ENCODE peak calls at places on chromosomes 12 and 14, in four cellular contexts. One of them, this sample, is unnamed.

GRCh38 chr14:91144425-91145145 is 30.7 kb downstream of the DGLUCY start:
- DNase-seq in H1: no peak
- DNase-seq in neuronal stem cell: no peak
- DNase-seq in H9: no peak
- DNase-seq in this sample: peak

GRCh38 chr12:10457760-10458159 is 4.6 kb upstream of the KLRC1 start:
- DNase-seq in neuronal stem cell: no peak
- DNase-seq in H9: peak
- DNase-seq in H1: peak
- DNase-seq in this sample: no peak

GRCh38 chr12:49777800-49778748 is 36.7 kb downstream of the TMBIM6 start:
- DNase-seq in H9: peak
- DNase-seq in H1: peak
- DNase-seq in neuronal stem cell: peak
- DNase-seq in this sample: peak

GRCh38 chr14:96091941-96092411 is 52.8 kb downstream of the C14orf132 start:
- DNase-seq in H1: no peak
- DNase-seq in neuronal stem cell: no peak
- DNase-seq in H9: no peak
- DNase-seq in this sample: no peak

GRCh38 chr14:68707496-68707895 is 85.4 kb downstream of the ZFP36L1 start:
- DNase-seq in H1: no peak
- DNase-seq in H9: no peak
- DNase-seq in neuronal stem cell: no peak
- DNase-seq in this sample: no peak

GRCh38 chr12:57520008-57520726 is at the start of gene DDIT3:
- DNase-seq in H1: peak
- DNase-seq in neuronal stem cell: peak
- DNase-seq in H9: peak
- DNase-seq in this sample: peak

GRCh38 chr12:42741771-42742510 is 152.4 kb upstream of the PRICKLE1 start:
- DNase-seq in neuronal stem cell: no peak
- DNase-seq in H1: no peak
- DNase-seq in H9: no peak
- DNase-seq in this sample: peak

GRCh38 chr14:25007832-25008231 is 42.1 kb downstream of the STXBP6 start:
- DNase-seq in H1: no peak
- DNase-seq in neuronal stem cell: no peak
- DNase-seq in H9: no peak
- DNase-seq in this sample: no peak

GRCh38 chr14:59507063-59507751 is 22.9 kb downstream of the JKAMP start:
- DNase-seq in H1: peak
- DNase-seq in neuronal stem cell: peak
- DNase-seq in H9: peak
- DNase-seq in this sample: peak

DNA sequence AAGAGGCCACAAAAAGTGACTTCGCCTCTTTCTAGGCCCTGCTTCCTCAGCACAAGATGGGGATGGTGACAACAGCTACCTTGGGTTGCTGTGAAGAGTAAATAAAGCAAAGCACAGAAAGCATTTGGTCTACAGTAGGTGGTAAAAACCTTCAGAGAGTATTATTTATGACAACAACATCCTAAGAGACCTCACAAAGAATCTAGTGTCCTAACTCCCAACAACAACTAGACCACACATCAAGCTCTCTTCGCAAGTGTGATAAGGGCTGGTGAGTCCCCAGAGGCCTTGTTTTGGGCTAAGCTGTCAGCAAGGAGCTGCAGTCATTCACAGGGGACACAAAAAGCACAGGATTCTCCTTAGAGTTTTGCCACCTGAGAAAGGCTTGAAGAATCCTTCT is 84.9 kb downstream of the EFCAB11 start:
- DNase-seq in neuronal stem cell: no peak
- DNase-seq in H1: no peak
- DNase-seq in H9: no peak
- DNase-seq in this sample: no peak
- H2BK12ac ChIP-seq in neuronal stem cell: no peak
- H2BK12ac ChIP-seq in H1: no peak
- H2BK12ac ChIP-seq in H9: no peak
- H2BK12ac ChIP-seq in this sample: no peak

GRCh38 chr12:93766802-93767523 is 89.8 kb downstream of the CRADD start:
- DNase-seq in H9: no peak
- DNase-seq in H1: no peak
- DNase-seq in neuronal stem cell: no peak
- DNase-seq in this sample: peak

GRCh38 chr12:93767524-93767863 is 90.3 kb downstream of the CRADD start:
- DNase-seq in neuronal stem cell: no peak
- DNase-seq in H1: no peak
- DNase-seq in H9: no peak
- DNase-seq in this sample: no peak

GRCh38 chr12:93763746-93764147 is 86.6 kb downstream of the CRADD start:
- DNase-seq in H1: no peak
- DNase-seq in neuronal stem cell: no peak
- DNase-seq in H9: no peak
- DNase-seq in this sample: no peak

GRCh38 chr12:93762912-93763311 is 85.7 kb downstream of the CRADD start:
- DNase-seq in neuronal stem cell: no peak
- DNase-seq in H9: no peak
- DNase-seq in H1: no peak
- DNase-seq in this sample: no peak

GRCh38 chr12:93766371-93766770 is 89.2 kb downstream of the CRADD start:
- DNase-seq in neuronal stem cell: no peak
- DNase-seq in H9: no peak
- DNase-seq in H1: no peak
- DNase-seq in this sample: no peak
- H2BK15ac ChIP-seq in neuronal stem cell: no peak
- H2BK15ac ChIP-seq in H9: no peak
- H2BK15ac ChIP-seq in H1: no peak
- H2BK15ac ChIP-seq in this sample: no peak

GRCh38 chr12:120266180-120266535 is 628 bp upstream of the PXN start:
- DNase-seq in H9: no peak
- DNase-seq in neuronal stem cell: no peak
- DNase-seq in H1: no peak
- DNase-seq in this sample: no peak
- H2BK12ac ChIP-seq in H9: no peak
- H2BK12ac ChIP-seq in neuronal stem cell: no peak
- H2BK12ac ChIP-seq in H1: peak
- H2BK12ac ChIP-seq in this sample: peak

GRCh38 chr12:2051700-2052625 is 824 bp upstream of the CACNA1C start:
- DNase-seq in neuronal stem cell: no peak
- DNase-seq in H1: no peak
- DNase-seq in H9: no peak
- DNase-seq in this sample: peak

GRCh38 chr12:2046959-2047358 is 5.8 kb upstream of the CACNA1C start:
- DNase-seq in H9: no peak
- DNase-seq in neuronal stem cell: no peak
- DNase-seq in H1: no peak
- DNase-seq in this sample: no peak

GRCh38 chr12:2049604-2050540 is 2.9 kb upstream of the CACNA1C start:
- DNase-seq in neuronal stem cell: no peak
- DNase-seq in H9: no peak
- DNase-seq in H1: no peak
- DNase-seq in this sample: no peak

GRCh38 chr12:2044165-2044564 is 8.6 kb upstream of the CACNA1C start:
- DNase-seq in neuronal stem cell: no peak
- DNase-seq in H9: no peak
- DNase-seq in H1: no peak
- DNase-seq in this sample: no peak

DNA sequence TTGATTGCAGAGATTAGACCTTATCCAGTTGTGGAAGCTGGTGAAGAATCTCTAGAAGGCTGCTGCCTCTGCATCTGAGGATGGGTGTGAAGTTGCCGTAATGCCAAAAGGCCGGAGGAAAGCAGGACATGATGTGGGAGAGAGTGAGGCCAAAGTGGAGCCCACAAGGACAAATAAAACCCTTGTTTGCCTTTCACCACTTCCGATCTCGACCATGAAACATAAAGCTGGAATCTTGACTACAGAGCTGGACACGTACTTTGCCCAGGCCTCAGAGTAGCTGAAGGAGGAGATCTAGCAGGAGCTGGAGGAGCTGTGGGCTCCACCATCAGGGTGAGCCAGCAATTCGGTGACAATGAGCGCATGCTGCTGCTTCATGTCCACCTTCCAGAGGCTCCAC is 5.0 kb upstream of the CACNA1C start:
- DNase-seq in H1: no peak
- DNase-seq in neuronal stem cell: no peak
- DNase-seq in H9: no peak
- DNase-seq in this sample: no peak
- H2BK15ac ChIP-seq in H1: no peak
- H2BK15ac ChIP-seq in neuronal stem cell: no peak
- H2BK15ac ChIP-seq in H9: no peak
- H2BK15ac ChIP-seq in this sample: no peak

DNA sequence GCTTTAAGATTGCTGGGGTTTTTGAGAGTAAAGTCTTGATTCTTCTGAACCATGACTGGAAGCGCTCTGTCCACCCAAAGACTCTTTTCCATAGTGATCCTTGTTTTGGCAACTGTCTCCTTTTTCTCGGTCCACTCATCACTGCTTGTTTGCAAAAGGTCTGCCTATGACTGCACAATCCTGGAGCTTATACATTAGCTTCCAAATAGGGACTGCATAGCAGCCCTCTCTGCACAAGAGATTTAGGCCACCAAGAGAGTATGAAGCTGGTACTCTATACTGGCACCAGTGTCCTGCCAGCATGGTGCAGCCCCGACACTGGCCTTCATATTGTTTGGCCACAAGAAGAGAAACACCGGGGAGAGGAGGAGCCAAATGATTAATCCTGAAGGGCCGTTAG is 99.1 kb downstream of the AKAP6 start:
- DNase-seq in H1: no peak
- DNase-seq in H9: no peak
- DNase-seq in neuronal stem cell: peak
- DNase-seq in this sample: no peak
- H2BK12ac ChIP-seq in H1: no peak
- H2BK12ac ChIP-seq in H9: no peak
- H2BK12ac ChIP-seq in neuronal stem cell: no peak
- H2BK12ac ChIP-seq in this sample: no peak

DNA sequence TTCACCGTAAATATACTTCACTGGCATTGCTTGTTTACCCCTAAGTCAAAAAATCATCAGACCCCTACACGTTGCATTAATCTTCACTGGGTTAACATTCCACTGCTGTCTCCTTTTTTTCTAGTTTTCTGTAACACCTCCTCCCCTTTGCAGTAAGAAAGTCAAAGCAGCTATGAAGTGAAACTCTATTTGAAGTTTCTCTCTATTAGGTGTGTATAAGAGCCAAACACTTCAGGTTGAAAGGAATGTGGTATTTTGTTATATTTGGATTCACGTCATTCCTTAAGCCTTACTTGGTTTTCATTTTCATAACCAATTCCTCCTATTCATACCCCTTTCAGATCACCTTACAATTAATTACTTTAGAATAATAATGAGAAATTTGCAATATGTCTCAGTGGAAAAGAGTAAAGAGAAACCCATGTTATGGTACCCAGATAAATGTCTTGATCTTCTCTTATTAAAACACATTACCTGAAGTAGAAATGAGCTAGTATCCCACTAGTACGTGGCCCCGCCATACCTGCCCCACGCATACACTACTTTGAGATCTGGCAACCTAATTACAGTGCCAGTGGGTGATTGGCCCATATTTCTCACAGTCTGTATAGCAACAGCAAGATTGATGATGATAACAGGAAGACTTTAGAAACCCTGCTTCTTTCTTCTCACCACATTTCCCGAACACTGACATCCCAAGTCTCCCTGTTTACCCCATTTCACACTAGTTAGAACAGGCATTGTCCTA is 236.5 kb upstream of the RGS6 start:
- DNase-seq in neuronal stem cell: no peak
- DNase-seq in H9: no peak
- DNase-seq in H1: no peak
- DNase-seq in this sample: no peak
- H2BK15ac ChIP-seq in neuronal stem cell: no peak
- H2BK15ac ChIP-seq in H9: no peak
- H2BK15ac ChIP-seq in H1: no peak
- H2BK15ac ChIP-seq in this sample: no peak

DNA sequence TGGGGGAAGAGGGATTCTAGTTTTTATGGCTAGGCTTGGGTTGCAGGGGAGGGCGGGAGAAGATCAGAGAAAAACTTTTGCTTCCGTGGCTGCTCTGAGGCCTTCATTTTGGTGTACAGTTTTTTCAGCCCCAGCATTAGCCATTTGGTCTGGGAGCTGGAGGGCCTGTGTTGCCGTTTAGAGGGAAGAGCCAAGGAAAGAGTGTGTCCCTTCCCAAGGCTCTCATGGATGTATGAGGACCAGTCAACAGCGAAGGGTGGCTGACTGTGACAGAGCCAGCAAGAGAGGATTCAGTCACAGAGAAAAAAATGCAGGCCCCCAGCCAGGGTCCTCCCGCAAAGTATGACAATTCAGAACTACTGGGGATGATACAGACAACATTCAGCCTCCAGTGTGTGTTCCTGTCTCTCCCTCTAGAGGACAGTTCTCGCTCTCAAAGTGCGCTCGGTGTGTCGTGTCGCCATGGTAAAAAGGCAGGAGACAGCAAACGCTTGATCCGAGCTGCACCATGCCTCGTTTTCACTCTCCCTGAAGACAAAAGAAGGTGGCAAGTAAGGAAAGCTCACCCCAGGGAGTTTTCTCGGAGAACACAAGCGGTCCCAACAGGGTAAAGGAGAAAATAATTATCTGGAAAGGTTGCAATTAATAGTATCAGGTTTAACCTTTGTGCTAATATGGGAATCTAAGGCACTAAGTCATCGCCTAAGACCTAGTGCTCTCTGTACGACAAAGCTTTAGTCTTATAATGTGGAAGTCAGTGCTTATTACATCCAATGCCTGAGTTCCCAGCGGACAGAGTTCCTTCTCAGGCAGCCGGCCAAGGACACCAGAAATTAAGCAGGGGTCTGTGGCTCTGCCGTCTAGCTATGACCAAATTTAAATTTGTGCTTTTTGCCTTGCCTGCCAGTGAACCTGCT is 157.3 kb upstream of the PLXNC1 start:
- DNase-seq in neuronal stem cell: peak
- DNase-seq in H1: peak
- DNase-seq in H9: peak
- DNase-seq in this sample: peak
- H2BK12ac ChIP-seq in neuronal stem cell: no peak
- H2BK12ac ChIP-seq in H1: peak
- H2BK12ac ChIP-seq in H9: no peak
- H2BK12ac ChIP-seq in this sample: no peak

DNA sequence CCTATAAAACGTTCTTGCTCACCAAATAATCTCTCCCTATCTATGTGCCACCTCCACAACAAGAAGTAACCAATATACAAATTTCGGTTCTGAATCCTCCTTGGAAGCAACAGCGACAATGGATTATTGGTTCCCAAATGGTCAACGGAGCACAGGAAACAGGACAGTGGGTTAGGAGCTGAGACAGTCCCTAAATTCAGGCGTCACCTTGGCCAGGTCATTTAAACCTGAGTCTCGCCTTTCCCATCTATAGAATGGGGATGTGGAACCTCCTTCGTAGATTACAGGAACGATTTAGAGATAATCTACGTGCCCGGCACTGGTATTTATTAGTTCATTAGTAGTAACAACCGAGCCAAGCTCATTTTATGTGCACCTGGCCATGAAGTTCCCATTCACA is 1.1 kb downstream of the NT5DC3 start:
- DNase-seq in H9: no peak
- DNase-seq in neuronal stem cell: no peak
- DNase-seq in H1: no peak
- DNase-seq in this sample: no peak
- H2BK15ac ChIP-seq in H9: no peak
- H2BK15ac ChIP-seq in neuronal stem cell: no peak
- H2BK15ac ChIP-seq in H1: no peak
- H2BK15ac ChIP-seq in this sample: no peak

This sample was measured in mesenchymal stem cell.